ENCODE peak calls at places on chromosomes 16 and 17, in six cellular contexts. J is GM23338, M is H1, L is HepG2, C is hepatocyte, D is fibroblast of lung. G is an unnamed sample. For H3K79me2, the result is how much of the 10 kb centered on the place peaks cover.

GRCh38 chr16:79601092-79601977 is 798 bp upstream of the MAF start:
- DNase-seq in M (no peak), D (peak), L (peak), C (peak), J (peak), G (peak)

GRCh38 chr17:36534117-36534880 is at the start of gene MYO19:
- DNase-seq in L (peak), C (peak), D (peak), M (peak), J (peak), G (peak)

GRCh38 chr17:79020631-79021301 is 3.2 kb upstream of the C1QTNF1 start:
- DNase-seq in D (no peak), L (no peak), J (no peak), M (no peak), C (no peak), G (no peak)

GRCh38 chr16:1639282-1639681 is 27.1 kb downstream of the CRAMP1 start:
- DNase-seq in M (no peak), J (no peak), D (no peak), L (peak), C (no peak), G (no peak)

GRCh38 chr16:89785523-89786155 is 30.8 kb downstream of the FANCA start:
- DNase-seq in J (no peak), M (no peak), L (no peak), D (no peak), C (no peak), G (no peak)

GRCh38 chr16:1344499-1344898 is 7.2 kb downstream of the TSR3 start:
- DNase-seq in M (no peak), L (no peak), J (no peak), D (no peak), C (no peak), G (no peak)

GRCh38 chr17:79931517-79932309 is 92.5 kb upstream of the CBX4 start:
- DNase-seq in D (no peak), J (no peak), M (no peak), L (peak), C (peak), G (no peak)

GRCh38 chr17:33140413-33141099 is 148.9 kb downstream of the SPACA3 start:
- DNase-seq in J (no peak), L (no peak), C (no peak), M (no peak), D (no peak), G (no peak)

GRCh38 chr16:1775006-1775845 is 2.3 kb upstream of the MRPS34 start:
- DNase-seq in M (no peak), D (no peak), C (no peak), J (no peak), L (no peak), G (no peak)

GRCh38 chr17:1108810-1109605 is 70.8 kb downstream of the ABR start:
- DNase-seq in M (peak), L (no peak), J (peak), D (peak), C (peak), G (no peak)

GRCh38 chr17:59287452-59287851 is 44.0 kb upstream of the YPEL2 start:
- DNase-seq in M (no peak), D (peak), C (no peak), L (no peak), J (no peak), G (no peak)

GRCh38 chr17:61399131-61400057 is at the start of gene TBX2:
- DNase-seq in C (peak), L (peak), M (peak), J (peak), D (peak), G (peak)

GRCh38 chr17:12421646-12422306 is 243.9 kb upstream of the MYOCD start:
- DNase-seq in J (no peak), D (no peak), C (no peak), M (no peak), L (no peak), G (no peak)

GRCh38 chr17:80222376-80223141 is 2.3 kb downstream of the SLC26A11 start:
- DNase-seq in M (no peak), J (no peak), D (no peak), C (no peak), L (no peak), G (no peak)

GRCh38 chr17:9115446-9116265 is 94.3 kb downstream of the NTN1 start:
- DNase-seq in D (peak), L (peak), J (peak), M (peak), C (peak), G (peak)

GRCh38 chr16:4414187-4414909 is 2.0 kb downstream of the CORO7 start:
- DNase-seq in D (no peak), M (no peak), C (no peak), J (no peak), L (no peak), G (no peak)

GRCh38 chr17:694239-694638 is 20.4 kb downstream of the VPS53 start:
- DNase-seq in L (no peak), J (no peak), D (peak), C (peak), M (no peak), G (no peak)

GRCh38 chr17:77188084-77189066 is 47.6 kb downstream of the SEC14L1 start:
- DNase-seq in M (no peak), C (no peak), L (peak), D (peak), J (no peak), G (no peak)

GRCh38 chr17:1229354-1229890 is 40.8 kb upstream of the BHLHA9 start:
- DNase-seq in L (no peak), J (peak), D (no peak), C (peak), M (peak), G (peak)

GRCh38 chr17:75831032-75831567 is 13.1 kb downstream of the UNC13D start:
- DNase-seq in M (no peak), C (no peak), L (no peak), D (no peak), J (peak), G (peak)

GRCh38 chr17:21351366-21352065 is 24.6 kb upstream of the KCNJ12 start:
- DNase-seq in J (no peak), L (no peak), D (no peak), C (no peak), M (no peak), G (no peak)

GRCh38 chr17:27319536-27320221 is 25.8 kb downstream of the WSB1 start:
- DNase-seq in L (no peak), D (peak), M (peak), J (no peak), C (peak), G (peak)

GRCh38 chr16:86277236-86277635 is 233.1 kb upstream of the FOXF1 start:
- DNase-seq in D (no peak), C (no peak), L (no peak), M (no peak), J (peak), G (peak)

DNA sequence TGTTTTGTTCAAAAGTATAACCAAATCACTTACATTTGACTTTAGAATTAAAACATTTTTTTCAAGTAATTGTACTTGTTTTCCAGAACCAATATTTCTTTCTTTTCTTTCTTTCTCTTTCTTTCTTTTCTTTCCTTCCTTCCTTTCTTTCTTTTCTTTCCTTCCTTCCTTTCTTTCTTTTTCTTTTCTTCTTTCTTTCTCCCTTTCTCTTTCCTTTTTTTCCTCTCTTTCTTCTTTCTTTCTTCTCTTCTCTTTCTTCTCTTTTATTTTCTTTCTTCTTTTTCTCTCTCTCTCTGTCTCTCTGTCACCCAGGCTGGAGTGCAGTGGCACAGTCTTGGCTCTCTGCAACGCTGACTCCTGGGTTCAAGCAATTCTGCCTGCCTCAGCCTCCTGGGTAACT is 26.4 kb upstream of the PSMC5 start:
- DNase-seq in L (no peak), D (no peak), C (no peak), J (no peak), M (no peak), G (no peak)
- H3K79me2 ChIP-seq in L (under half), D (under half), C (under half), J (under half), M (under half), G (under half)

DNA sequence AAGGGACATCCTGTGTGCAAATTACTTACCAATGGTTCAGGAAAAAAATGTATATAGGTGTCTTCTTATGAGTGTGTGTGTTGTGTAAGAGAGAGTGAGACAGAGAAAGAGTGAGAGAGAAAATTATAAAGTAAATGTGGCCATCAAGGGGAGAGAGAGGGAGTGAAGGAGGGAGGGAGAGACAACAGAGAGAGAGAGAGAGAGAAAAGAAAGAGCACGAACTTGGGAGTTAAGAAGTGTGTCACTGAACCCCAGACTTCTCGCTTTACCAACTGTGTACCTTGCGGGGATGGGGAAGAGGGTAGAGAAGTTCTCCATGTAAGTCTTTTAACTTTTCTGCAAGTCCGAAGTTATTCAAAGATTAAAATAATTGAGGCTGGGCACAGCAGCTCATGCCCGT is 28.8 kb upstream of the ARL4D start:
- DNase-seq in J (no peak), D (no peak), L (no peak), M (no peak), C (no peak), G (no peak)
- H2AFZ ChIP-seq in J (no peak), D (no peak), L (no peak), M (no peak), C (no peak), G (no peak)

GRCh38 chr17:51052235-51052634 is 68.4 kb downstream of the SPAG9 start:
- DNase-seq in M (no peak), L (no peak), C (no peak), D (no peak), J (no peak), G (no peak)
- H3K79me2 ChIP-seq in M (under half), L (under half), C (under half), D (under half), J (under half), G (under half)

GRCh38 chr17:81228834-81229665 is 6.3 kb upstream of the CEP131 start:
- DNase-seq in C (no peak), M (no peak), D (no peak), L (no peak), J (no peak), G (no peak)
- H2AFZ ChIP-seq in C (no peak), M (no peak), D (no peak), L (no peak), J (no peak), G (no peak)

GRCh38 chr17:74372426-74372825 is 5.1 kb downstream of the GPR142 start:
- DNase-seq in L (no peak), M (no peak), C (no peak), D (no peak), J (no peak), G (no peak)

GRCh38 chr17:74373838-74374606 is 6.7 kb downstream of the GPR142 start:
- DNase-seq in C (peak), M (no peak), D (no peak), L (peak), J (no peak), G (no peak)

GRCh38 chr17:74369221-74369620 is 1.9 kb downstream of the GPR142 start:
- DNase-seq in C (no peak), M (no peak), D (no peak), J (peak), L (no peak), G (peak)

GRCh38 chr17:74369665-74370490 is 2.6 kb downstream of the GPR142 start:
- DNase-seq in C (no peak), J (no peak), L (no peak), M (no peak), D (no peak), G (no peak)

DNA sequence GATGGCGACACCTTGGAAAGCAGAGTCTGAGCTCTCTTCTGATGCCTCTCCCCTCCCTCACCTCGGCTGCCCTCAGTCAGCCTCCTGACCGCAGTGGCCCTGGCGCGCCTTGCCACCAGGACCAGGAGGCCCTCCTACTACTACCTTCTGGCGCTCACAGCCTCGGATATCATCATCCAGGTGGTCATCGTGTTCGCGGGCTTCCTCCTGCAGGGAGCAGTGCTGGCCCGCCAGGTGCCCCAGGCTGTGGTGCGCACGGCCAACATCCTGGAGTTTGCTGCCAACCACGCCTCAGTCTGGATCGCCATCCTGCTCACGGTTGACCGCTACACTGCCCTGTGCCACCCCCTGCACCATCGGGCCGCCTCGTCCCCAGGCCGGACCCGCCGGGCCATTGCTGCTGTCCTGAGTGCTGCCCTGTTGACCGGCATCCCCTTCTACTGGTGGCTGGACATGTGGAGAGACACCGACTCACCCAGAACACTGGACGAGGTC is 4.4 kb downstream of the GPR142 start:
- DNase-seq in C (no peak), J (no peak), M (no peak), D (no peak), L (no peak), G (no peak)
- H3K79me2 ChIP-seq in C (under half), J (under half), M (under half), D (under half), L (under half), G (under half)

GRCh38 chr17:39208893-39209292 is 8.8 kb downstream of the RPL19 start:
- DNase-seq in D (peak), M (no peak), L (no peak), J (no peak), C (no peak), G (no peak)

GRCh38 chr17:39209317-39210092 is 9.4 kb downstream of the RPL19 start:
- DNase-seq in J (peak), D (peak), M (peak), C (peak), L (no peak), G (peak)

GRCh38 chr17:39205112-39205526 is 5.0 kb downstream of the RPL19 start:
- DNase-seq in J (no peak), M (no peak), C (no peak), L (no peak), D (no peak), G (no peak)

GRCh38 chr17:39210093-39210434 is 10.0 kb downstream of the RPL19 start:
- DNase-seq in J (no peak), M (no peak), L (no peak), D (no peak), C (no peak), G (no peak)

GRCh38 chr17:39208136-39208535 is 8.1 kb downstream of the RPL19 start:
- DNase-seq in C (no peak), J (no peak), M (no peak), L (no peak), D (no peak), G (no peak)
- H2AFZ ChIP-seq in C (no peak), J (no peak), M (no peak), L (no peak), D (no peak), G (no peak)

G was measured in H9.